ENCODE peak calls at places on chromosomes 12 and 14, in seven cellular contexts. X, C, D, U, P, W and H are unnamed samples.

GRCh38 chr12:19836456-19836855 is 397.2 kb downstream of the AEBP2 start:
- DNase-seq in U (no peak), W (no peak), P (no peak), X (no peak), C (no peak), D (no peak), H (no peak)

GRCh38 chr12:91215940-91216454 is 33.4 kb upstream of the DCN start:
- DNase-seq in U (no peak), P (no peak), X (no peak), W (no peak), C (no peak), D (no peak), H (peak)

GRCh38 chr12:70756118-70756517 is 118.9 kb upstream of the PTPRB start:
- DNase-seq in X (no peak), D (no peak), P (no peak), C (no peak), W (no peak), U (peak), H (peak)

GRCh38 chr12:12716151-12716844 is 870 bp upstream of the CDKN1B start:
- DNase-seq in X (peak), P (no peak), D (no peak), W (no peak), U (no peak), C (no peak), H (peak)

GRCh38 chr12:19885092-19885813 is 446.0 kb downstream of the AEBP2 start:
- DNase-seq in U (peak), C (peak), X (no peak), W (no peak), P (no peak), D (no peak), H (peak)

GRCh38 chr12:68016136-68016535 is 26.9 kb downstream of the IFNG-AS1 start:
- DNase-seq in W (no peak), C (no peak), D (no peak), P (no peak), X (no peak), U (no peak), H (no peak)

GRCh38 chr14:64671591-64671990 is 32.6 kb upstream of the PLEKHG3 start:
- DNase-seq in U (peak), C (no peak), D (no peak), P (no peak), W (no peak), X (peak), H (peak)

GRCh38 chr12:80708535-80709328 is 1.3 kb downstream of the MYF6 start:
- DNase-seq in U (peak), C (peak), W (no peak), X (no peak), P (peak), D (no peak), H (peak)

GRCh38 chr12:94942663-94943062 is 60.8 kb downstream of the NDUFA12 start:
- DNase-seq in U (no peak), W (no peak), P (no peak), X (no peak), C (no peak), D (no peak), H (no peak)

GRCh38 chr14:68794856-68795601 is 2.2 kb upstream of the ZFP36L1 start:
- DNase-seq in X (no peak), D (no peak), C (peak), U (peak), W (no peak), P (peak), H (peak)

GRCh38 chr12:115245005-115245404 is 561.0 kb upstream of the TBX3 start:
- DNase-seq in W (no peak), P (no peak), D (no peak), X (no peak), U (no peak), C (no peak), H (no peak)

GRCh38 chr12:38427442-38427841 is 110.9 kb downstream of the ALG10B start:
- DNase-seq in X (no peak), U (no peak), D (no peak), C (no peak), P (no peak), W (no peak), H (no peak)

GRCh38 chr14:69987416-69988144 is 108.4 kb downstream of the SMOC1 start:
- DNase-seq in U (no peak), W (peak), P (no peak), D (no peak), X (no peak), C (no peak), H (no peak)

GRCh38 chr12:120706029-120706428 is 4.2 kb upstream of the UNC119B start:
- DNase-seq in U (no peak), C (no peak), X (no peak), W (no peak), P (no peak), D (no peak), H (no peak)

GRCh38 chr12:13348464-13348863 is 151.9 kb downstream of the EMP1 start:
- DNase-seq in X (no peak), C (no peak), W (no peak), U (no peak), P (no peak), D (no peak), H (no peak)